ENCODE peak calls at places on chromosomes 2 and 18, in five cellular contexts. W is CD8-positive, alpha-beta memory T cell; K is HTR-8/SVneo; R is naive thymus-derived CD8-positive, alpha-beta T cell; D is EL. P is an unnamed sample.

GRCh38 chr2:138293045-138293444 is 208.5 kb upstream of the SPOPL start:
- DNase-seq in D (no peak), W (no peak), K (no peak), R (no peak), P (no peak)

GRCh38 chr2:240981273-240981672 is 17.1 kb upstream of the SNED1 start:
- DNase-seq in K (no peak), D (peak; percentile 34), W (no peak), R (no peak), P (no peak)

GRCh38 chr2:101696272-101697123 is 1.0 kb upstream of the MAP4K4 start:
- DNase-seq in D (no peak), R (peak; percentile 39), W (peak; percentile 35), K (no peak), P (no peak)

GRCh38 chr2:1538663-1539062 is 125.4 kb downstream of the TPO start:
- DNase-seq in K (no peak), D (peak; percentile 40), W (no peak), R (peak; percentile 30), P (no peak)

GRCh38 chr2:168254158-168254935 is 7.0 kb upstream of the STK39 start:
- DNase-seq in W (no peak), D (peak; percentile 85), R (no peak), K (peak; percentile 48), P (no peak)

GRCh38 chr2:205245652-205246051 is 436.6 kb upstream of the NRP2 start:
- DNase-seq in K (no peak), D (peak; percentile 47), R (no peak), W (no peak), P (no peak)

GRCh38 chr2:143926731-143927130 is 593.2 kb downstream of the ZEB2 start:
- DNase-seq in D (no peak), W (no peak), R (no peak), K (no peak), P (no peak)

GRCh38 chr2:203886579-203887230 is 19.1 kb downstream of the CTLA4 start:
- DNase-seq in R (no peak), W (no peak), D (no peak), K (no peak), P (no peak)

GRCh38 chr18:12657048-12657848 is 659 bp downstream of the SPIRE1 start:
- DNase-seq in K (no peak), R (peak; percentile 22), W (peak; percentile 1), D (peak; percentile 56), P (no peak)

GRCh38 chr2:44169155-44169898 is 652 bp downstream of the PPM1B start:
- DNase-seq in D (peak; percentile 49), K (no peak), W (peak; percentile 67), R (peak; percentile 69), P (peak; percentile 51)

GRCh38 chr2:159201321-159202063 is 85.0 kb downstream of the WDSUB1 start:
- DNase-seq in K (no peak), W (peak; percentile 51), R (peak; percentile 67), D (peak; percentile 19), P (no peak)

GRCh38 chr2:2825062-2825461 is 494.0 kb upstream of the MYT1L start:
- DNase-seq in W (no peak), D (no peak), R (no peak), K (no peak), P (no peak)

GRCh38 chr2:132588576-132588975 is 81.4 kb downstream of the LYPD1 start:
- DNase-seq in R (no peak), K (no peak), D (no peak), W (no peak), P (no peak)

GRCh38 chr2:64267699-64268098 is 123.5 kb upstream of the PELI1 start:
- DNase-seq in K (no peak), D (peak; percentile 40), W (no peak), R (no peak), P (no peak)

GRCh38 chr2:66228128-66228547 is 206.8 kb upstream of the MEIS1 start:
- DNase-seq in K (no peak), D (no peak), W (no peak), R (no peak), P (no peak)

GRCh38 chr2:196263181-196263747 is 91.9 kb upstream of the STK17B start:
- DNase-seq in D (peak; percentile 77), R (peak; percentile 79), W (peak; percentile 81), K (no peak), P (peak; percentile 100)

GRCh38 chr2:60516826-60517225 is 36.6 kb downstream of the BCL11A start:
- DNase-seq in R (no peak), K (no peak), W (no peak), D (no peak), P (no peak)

GRCh38 chr18:46917808-46918600 is 602 bp downstream of the KATNAL2 start:
- DNase-seq in D (peak; percentile 32), R (no peak), W (no peak), K (peak; percentile 22), P (peak; percentile 19)

GRCh38 chr2:114769110-114769509 is 326.7 kb downstream of the DPP10 start:
- DNase-seq in R (no peak), K (no peak), W (no peak), D (no peak), P (no peak)

GRCh38 chr2:142188562-142188961 is 57.7 kb upstream of the LRP1B start:
- DNase-seq in W (no peak), K (no peak), D (peak; percentile 8), R (no peak), P (no peak)

GRCh38 chr2:220157312-220157711 is 529.9 kb downstream of the SLC4A3 start:
- DNase-seq in R (no peak), K (no peak), W (no peak), D (no peak), P (no peak)

P was measured in foreskin melanocyte.